ENCODE peak calls at places on chromosome 3, in six cellular contexts. J is neural progenitor cell, B is GM23338, U is SK-N-SH, Z is PC-3, K is MM.1S. S is an unnamed sample.
A peak's percentile ranks its signal among the peaks of the same experiment; 100 is the strongest.

GRCh38 chr3:184565421-184566211 is 4.0 kb downstream of the EPHB3 start:
- DNase-seq in J (peak; percentile 64), B (no peak), U (peak; percentile 67), Z (peak; percentile 97), K (no peak), S (peak; percentile 98)

GRCh38 chr3:69509288-69509687 is 123.4 kb upstream of the FRMD4B start:
- DNase-seq in J (no peak), B (no peak), U (no peak), Z (no peak), K (no peak), S (no peak)

GRCh38 chr3:42161050-42161935 is 70.1 kb downstream of the TRAK1 start:
- DNase-seq in J (no peak), B (peak; percentile 28), U (no peak), Z (peak; percentile 75), K (no peak), S (peak; percentile 47)

GRCh38 chr3:108011616-108012015 is 79.2 kb downstream of the CD47 start:
- DNase-seq in J (no peak), B (no peak), U (no peak), Z (no peak), K (no peak), S (no peak)

GRCh38 chr3:23246651-23247050 is 43.5 kb downstream of the UBE2E2 start:
- DNase-seq in J (no peak), B (no peak), U (no peak), Z (no peak), K (no peak), S (no peak)

GRCh38 chr3:190780524-190780923 is 82.0 kb downstream of the GMNC start:
- DNase-seq in J (no peak), B (no peak), U (no peak), Z (peak; percentile 24), K (no peak), S (no peak)

GRCh38 chr3:89380006-89380405 is 272.6 kb downstream of the EPHA3 start:
- DNase-seq in J (no peak), B (no peak), U (no peak), Z (peak; percentile 59), K (no peak), S (peak; percentile 70)

GRCh38 chr3:114110439-114110838 is 53.9 kb downstream of the QTRT2 start:
- DNase-seq in J (peak; percentile 69), B (peak; percentile 31), U (no peak), Z (no peak), K (no peak), S (no peak)

GRCh38 chr3:98734311-98734710 is 28.8 kb upstream of the ST3GAL6 start:
- DNase-seq in J (no peak), B (no peak), U (no peak), Z (no peak), K (peak; percentile 11), S (no peak)
- H3F3A ChIP-seq in J (peaks cover 13% of the 10 kb centered on the region), B (no peaks in the 10 kb centered on the region), U (peaks cover 4% of the 10 kb centered on the region), Z (no peaks in the 10 kb centered on the region), K (peaks cover 47% of the 10 kb centered on the region), S (no peaks in the 10 kb centered on the region)

DNA sequence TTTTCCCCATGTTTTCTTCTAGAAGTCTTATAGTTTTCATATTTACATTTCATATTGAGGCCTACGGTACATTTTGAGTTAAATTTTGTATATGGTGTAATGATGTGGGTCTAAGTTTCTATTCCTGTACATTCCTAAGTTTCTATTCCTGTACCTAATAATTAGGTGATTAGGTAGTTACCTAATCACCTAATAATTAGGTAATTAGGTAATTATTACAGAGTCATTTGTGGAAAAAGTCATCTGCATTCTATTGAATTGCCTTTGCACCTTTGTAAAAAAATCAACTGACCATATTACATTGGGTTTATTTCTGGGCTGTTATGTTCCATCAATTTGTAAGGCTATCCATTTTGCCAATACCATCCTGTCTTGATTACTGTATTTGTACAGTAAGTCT is 37.1 kb downstream of the MAP4 start:
- DNase-seq in J (no peak), B (no peak), U (no peak), Z (no peak), K (no peak), S (no peak)
- H4K20me1 ChIP-seq in J (no peaks in the 10 kb centered on the region), B (peaks cover 5% of the 10 kb centered on the region), U (peaks cover 94% of the 10 kb centered on the region), Z (peaks cover 6% of the 10 kb centered on the region), K (no peaks in the 10 kb centered on the region), S (peaks cover 11% of the 10 kb centered on the region)

DNA sequence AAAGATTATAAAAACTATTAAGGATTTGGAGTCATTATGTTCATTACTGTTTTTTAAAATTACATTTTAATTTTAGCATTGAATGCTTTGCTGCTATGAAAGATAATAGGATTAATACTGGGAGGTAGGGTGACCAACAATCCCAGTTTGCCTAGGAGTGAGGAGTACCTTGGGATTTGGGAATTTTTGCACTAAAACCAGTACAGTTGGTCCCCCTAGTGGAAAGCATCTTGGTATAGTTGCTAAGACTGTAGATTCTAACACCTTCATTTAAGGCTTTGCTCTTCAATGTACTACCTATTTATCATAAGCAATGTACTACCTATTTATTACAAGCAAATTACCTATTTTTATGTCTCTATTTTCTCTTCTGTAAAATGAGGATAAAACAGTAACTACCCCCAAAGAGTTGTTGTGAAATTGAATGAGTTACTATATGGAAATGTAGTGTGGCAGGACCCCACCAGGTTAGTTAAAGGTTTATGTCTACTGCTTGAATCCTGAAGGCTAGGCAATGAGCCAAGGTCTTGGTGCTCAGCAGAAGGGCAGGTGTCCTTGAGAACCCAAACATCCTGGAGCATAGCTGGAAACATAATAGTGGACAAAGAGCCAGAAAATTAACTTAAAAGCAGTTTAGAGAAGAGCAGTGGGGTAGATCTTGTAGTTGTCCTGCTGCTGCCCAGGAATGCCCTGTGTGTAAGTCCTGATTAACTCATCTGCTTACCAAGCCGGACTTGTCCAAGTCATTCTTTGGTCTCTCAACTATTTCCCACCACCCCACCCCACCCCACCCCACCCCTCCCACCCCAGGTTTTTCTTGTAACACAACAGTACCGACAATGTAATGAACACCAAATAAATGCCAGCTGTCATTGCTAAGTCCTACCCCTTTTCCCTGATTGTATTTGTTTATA is 49.2 kb upstream of the NMD3 start:
- DNase-seq in J (peak; percentile 21), B (peak; percentile 64), U (no peak), Z (peak; percentile 51), K (no peak), S (no peak)
- TF ChIP-seq CTCF in J (peak; percentile 43), B (peak; percentile 58), U (peak; percentile 37), Z (peak; percentile 73), K (no peak), S (peak; percentile 46)

GRCh38 chr3:125000661-125001060 is 55.1 kb downstream of the HEG1 start:
- DNase-seq in J (no peak), B (no peak), U (no peak), Z (no peak), K (no peak), S (no peak)

GRCh38 chr3:125002834-125003368 is 52.9 kb downstream of the HEG1 start:
- DNase-seq in J (peak; percentile 4), B (no peak), U (no peak), Z (no peak), K (no peak), S (no peak)

GRCh38 chr3:125001557-125002413 is 54.0 kb downstream of the HEG1 start:
- DNase-seq in J (no peak), B (no peak), U (no peak), Z (no peak), K (no peak), S (no peak)

GRCh38 chr3:125003369-125003853 is 52.4 kb downstream of the HEG1 start:
- DNase-seq in J (no peak), B (no peak), U (no peak), Z (peak; percentile 3), K (no peak), S (peak; percentile 63)

DNA sequence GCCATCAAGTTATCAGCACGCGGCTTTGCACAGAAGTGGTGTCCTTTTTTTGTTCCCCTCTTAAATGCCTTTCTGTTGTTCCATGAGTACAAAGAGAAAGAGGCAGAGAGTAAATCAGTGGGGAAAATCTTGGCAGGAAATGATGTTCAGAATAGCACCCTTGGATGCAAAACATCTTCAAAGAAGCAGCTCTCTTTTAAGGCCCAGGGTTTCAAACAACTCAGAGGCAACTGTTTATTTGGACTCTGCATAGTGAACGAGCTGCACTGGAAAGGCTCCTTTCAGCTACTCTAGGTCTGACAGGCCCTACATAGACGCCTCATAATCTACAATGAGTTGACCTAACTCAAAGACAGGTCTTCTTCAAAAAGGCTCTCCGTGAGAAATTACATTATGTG is 53.4 kb downstream of the HEG1 start:
- DNase-seq in J (no peak), B (no peak), U (no peak), Z (no peak), K (no peak), S (no peak)
- H3F3A ChIP-seq in J (peaks cover 42% of the 10 kb centered on the region), B (no peaks in the 10 kb centered on the region), U (no peaks in the 10 kb centered on the region), Z (no peaks in the 10 kb centered on the region), K (no peaks in the 10 kb centered on the region), S (no peaks in the 10 kb centered on the region)

GRCh38 chr3:33134026-33134625 is 20.3 kb downstream of the CRTAP start:
- DNase-seq in J (no peak), B (no peak), U (no peak), Z (no peak), K (peak; percentile 56), S (no peak)

GRCh38 chr3:33132019-33132360 is 18.2 kb downstream of the CRTAP start:
- DNase-seq in J (no peak), B (no peak), U (no peak), Z (no peak), K (no peak), S (no peak)

GRCh38 chr3:33131328-33132018 is 17.7 kb downstream of the CRTAP start:
- DNase-seq in J (peak; percentile 83), B (peak; percentile 96), U (peak; percentile 71), Z (peak; percentile 85), K (peak; percentile 68), S (peak; percentile 43)

GRCh38 chr3:33128706-33129105 is 14.9 kb downstream of the CRTAP start:
- DNase-seq in J (peak; percentile 70), B (peak; percentile 58), U (no peak), Z (no peak), K (no peak), S (no peak)

GRCh38 chr3:33130144-33130543 is 16.3 kb downstream of the CRTAP start:
- DNase-seq in J (no peak), B (no peak), U (no peak), Z (no peak), K (no peak), S (no peak)
- H4K20me1 ChIP-seq in J (no peaks in the 10 kb centered on the region), B (no peaks in the 10 kb centered on the region), U (no peaks in the 10 kb centered on the region), Z (no peaks in the 10 kb centered on the region), K (no peaks in the 10 kb centered on the region), S (no peaks in the 10 kb centered on the region)